ENCODE peak calls at places on chromosomes 4 and X, in eight cellular contexts. E is spleen; I is T-helper 9 cell; Z is NCI-H1436; O is adrenal gland; N is T follicular helper cell; V is HTR-8/SVneo; J is activated T-cell treated with anti-CD3 and anti-CD28 coated beads, Interleukin-2, amount 50 U/mL, for 4 hours. S is an unnamed sample.

GRCh38 chr4:122777846-122778501 is 45.5 kb downstream of the BBS12 start:
- DNase-seq in E (no peak), I (no peak), Z (no peak), O (no peak), N (no peak), V (no peak), J (no peak), S (no peak)

GRCh38 chr4:139028191-139028661 is 12.6 kb downstream of the NOCT start:
- DNase-seq in E (no peak), I (no peak), Z (no peak), O (peak), N (no peak), V (no peak), J (no peak), S (no peak)

GRCh38 chr4:3681191-3681590 is 85.0 kb upstream of the ADRA2C start:
- DNase-seq in E (peak), I (no peak), Z (no peak), O (no peak), N (no peak), V (no peak), J (no peak), S (no peak)

GRCh38 chr4:112704991-112705845 is 68.3 kb downstream of the LARP7 start:
- DNase-seq in E (peak), I (peak), Z (peak), O (peak), N (no peak), V (peak), J (peak), S (no peak)

GRCh38 chr4:8152865-8153257 is 5.8 kb downstream of the ABLIM2 start:
- DNase-seq in E (no peak), I (no peak), Z (no peak), O (peak), N (no peak), V (no peak), J (no peak), S (no peak)

GRCh38 chrX:71922697-71923096 is 12.1 kb downstream of the NHSL2 start:
- DNase-seq in E (no peak), I (no peak), Z (no peak), O (no peak), N (no peak), V (no peak), J (no peak), S (no peak)

GRCh38 chrX:104330966-104331365 is 76.2 kb upstream of the ESX1 start:
- DNase-seq in E (no peak), I (no peak), Z (no peak), O (no peak), N (no peak), V (no peak), J (no peak), S (no peak)

GRCh38 chrX:96764864-96765263 is 80.2 kb downstream of the DIAPH2 start:
- DNase-seq in E (no peak), I (no peak), Z (no peak), O (no peak), N (no peak), V (no peak), J (no peak), S (no peak)